ENCODE peak calls at places on chromosomes 2 and 18, in seven cellular contexts. I is kidney epithelial cell, Q is aorta, B is astrocyte of the spinal cord, N is upper lobe of right lung, Z is neural progenitor cell, R is right cardiac atrium. S is an unnamed sample.

GRCh38 chr2:20530520-20530919 is 83.6 kb downstream of the RHOB start:
- DNase-seq in I (no peak), N (no peak), R (no peak), B (no peak), Z (peak; percentile 53), Q (no peak), S (no peak)

GRCh38 chr2:120771556-120772208 is 36.0 kb downstream of the GLI2 start:
- DNase-seq in Q (peak; percentile 88), B (peak; percentile 95), Z (no peak), I (peak; percentile 67), N (peak; percentile 60), R (peak; percentile 86), S (peak; percentile 71)

GRCh38 chr2:29946465-29946864 is 25.1 kb upstream of the ALK start:
- DNase-seq in N (no peak), Q (no peak), R (no peak), I (no peak), B (no peak), Z (no peak), S (no peak)

GRCh38 chr2:27537287-27537686 is 40.6 kb downstream of the GCKR start:
- DNase-seq in Z (no peak), R (no peak), B (no peak), I (no peak), Q (no peak), N (no peak), S (no peak)

GRCh38 chr2:130839011-130839780 is 2.5 kb downstream of the ARHGEF4 start:
- DNase-seq in Q (no peak), B (no peak), N (no peak), R (no peak), I (no peak), Z (no peak), S (no peak)

GRCh38 chr18:79629249-79629558 is 50.4 kb upstream of the CTDP1 start:
- DNase-seq in N (no peak), R (no peak), I (no peak), Q (no peak), B (no peak), Z (no peak), S (no peak)

GRCh38 chr2:111135910-111136297 is 15.2 kb downstream of the BCL2L11 start:
- DNase-seq in N (no peak), B (peak; percentile 90), Q (no peak), I (no peak), Z (peak; percentile 27), R (peak; percentile 66), S (no peak)

GRCh38 chr2:152336854-152337510 is 2.0 kb downstream of the FMNL2 start:
- DNase-seq in N (no peak), I (no peak), Q (no peak), R (peak; percentile 37), B (peak; percentile 75), Z (peak; percentile 56), S (peak; percentile 31)

GRCh38 chr18:43876286-43877082 is 599.2 kb upstream of the SYT4 start:
- DNase-seq in B (no peak), R (no peak), I (no peak), Q (no peak), N (no peak), Z (no peak), S (no peak)

GRCh38 chr18:51361130-51361860 is 163.8 kb upstream of the MEX3C start:
- DNase-seq in B (peak; percentile 22), R (no peak), Z (no peak), Q (no peak), N (no peak), I (peak; percentile 2), S (no peak)

GRCh38 chr2:121790276-121790956 is 35.0 kb downstream of the TSN start:
- DNase-seq in I (peak; percentile 96), N (no peak), Z (no peak), R (no peak), B (peak; percentile 87), Q (no peak), S (peak; percentile 66)

GRCh38 chr2:157364257-157364974 is 38.8 kb upstream of the ERMN start:
- DNase-seq in Z (no peak), I (no peak), N (no peak), Q (no peak), B (no peak), R (no peak), S (no peak)

GRCh38 chr2:73043978-73044832 is 27.3 kb downstream of the SFXN5 start:
- DNase-seq in N (no peak), Q (no peak), Z (no peak), I (no peak), B (peak; percentile 39), R (no peak), S (no peak)

GRCh38 chr2:101558740-101559508 is 84.0 kb upstream of the RFX8 start:
- DNase-seq in Q (no peak), R (no peak), N (no peak), B (peak; percentile 55), I (no peak), Z (no peak), S (no peak)
- H3K4me3 ChIP-seq in Q (no peak overlapping the region), R (no peak overlapping the region), N (no peak overlapping the region), B (no peak overlapping the region), I (no peak overlapping the region), Z (no peak overlapping the region), S (no peak overlapping the region)

DNA sequence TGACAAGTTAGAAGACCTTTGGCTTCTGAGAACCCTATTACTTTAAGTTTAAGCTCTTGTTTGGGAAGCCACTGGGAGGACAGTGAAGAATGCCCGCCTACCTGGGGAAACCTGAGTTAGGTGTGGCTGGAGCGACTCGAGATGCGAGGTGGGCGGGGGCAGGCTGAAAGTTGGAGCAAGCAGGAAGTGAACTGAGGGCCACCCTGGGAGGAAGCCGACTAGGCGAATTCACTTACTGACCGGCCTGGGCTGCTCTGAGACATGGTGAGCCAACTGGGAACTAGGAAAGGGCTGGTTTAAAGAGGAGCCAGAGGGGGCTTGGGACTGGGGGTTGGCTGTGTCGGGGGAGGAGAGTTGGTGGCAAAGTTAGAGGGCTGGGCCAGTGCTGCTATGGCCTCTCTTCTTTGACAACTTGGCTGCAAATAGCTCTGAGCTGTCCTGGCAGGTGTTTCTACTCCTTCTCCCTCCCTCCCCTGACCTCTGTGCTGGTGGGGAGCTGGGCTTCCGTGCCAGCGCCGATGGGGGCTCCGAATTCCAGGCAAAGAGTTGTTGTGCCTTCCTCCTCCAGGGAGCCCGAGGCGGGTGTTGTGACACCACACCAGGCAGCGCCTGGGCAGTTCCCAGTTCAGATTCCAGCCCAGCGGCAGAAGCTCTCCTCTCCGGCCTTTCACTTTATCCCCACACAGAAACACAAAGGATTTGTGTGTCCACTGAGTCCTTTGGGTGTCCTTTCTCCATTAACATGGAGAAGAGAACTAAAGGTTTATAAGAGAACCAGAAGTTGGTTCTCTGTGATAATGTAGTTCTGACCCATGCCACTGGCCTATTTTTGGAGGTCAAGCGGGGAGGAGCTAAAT is at the start of gene VAMP8:
- DNase-seq in N (peak; percentile 92), I (peak; percentile 16), Z (peak; percentile 31), R (peak; percentile 73), Q (no peak), B (no peak), S (no peak)
- H3K4me3 ChIP-seq in N (peak within 1 kb of the TSS; percentile 69), I (peak within 1 kb of the TSS; percentile 51), Z (peak within 1 kb of the TSS; percentile 35), R (no peak within 1 kb of the TSS), Q (no peak within 1 kb of the TSS), B (no peak within 1 kb of the TSS), S (no peak within 1 kb of the TSS)

GRCh38 chr2:206212673-206213513 is 53.2 kb downstream of the EEF1B2 start:
- DNase-seq in R (no peak), I (no peak), B (peak; percentile 51), Z (no peak), N (no peak), Q (no peak), S (no peak)
- H3K4me3 ChIP-seq in R (peak overlapping the region; percentile 39), I (peak overlapping the region; percentile 13), B (peak overlapping the region; percentile 41), Z (peak overlapping the region; percentile 21), N (no peak overlapping the region), Q (no peak overlapping the region), S (peak overlapping the region; percentile 51)

GRCh38 chr2:100820346-100821254 is 661 bp downstream of the NPAS2 start:
- DNase-seq in N (peak; percentile 65), I (no peak), Z (peak; percentile 39), Q (peak; percentile 74), B (no peak), R (peak; percentile 71), S (no peak)

GRCh38 chr2:100818003-100818605 is 1.8 kb upstream of the NPAS2 start:
- DNase-seq in N (no peak), R (no peak), I (no peak), Q (no peak), B (peak; percentile 61), Z (no peak), S (no peak)

GRCh38 chr2:100818606-100819364 is 1.2 kb upstream of the NPAS2 start:
- DNase-seq in B (peak; percentile 79), Q (peak; percentile 90), I (no peak), N (peak; percentile 80), R (peak; percentile 81), Z (peak; percentile 83), S (no peak)

GRCh38 chr2:100821255-100821912 is 1.4 kb downstream of the NPAS2 start:
- DNase-seq in R (no peak), Z (peak; percentile 29), B (peak; percentile 32), Q (no peak), N (no peak), I (no peak), S (no peak)

DNA sequence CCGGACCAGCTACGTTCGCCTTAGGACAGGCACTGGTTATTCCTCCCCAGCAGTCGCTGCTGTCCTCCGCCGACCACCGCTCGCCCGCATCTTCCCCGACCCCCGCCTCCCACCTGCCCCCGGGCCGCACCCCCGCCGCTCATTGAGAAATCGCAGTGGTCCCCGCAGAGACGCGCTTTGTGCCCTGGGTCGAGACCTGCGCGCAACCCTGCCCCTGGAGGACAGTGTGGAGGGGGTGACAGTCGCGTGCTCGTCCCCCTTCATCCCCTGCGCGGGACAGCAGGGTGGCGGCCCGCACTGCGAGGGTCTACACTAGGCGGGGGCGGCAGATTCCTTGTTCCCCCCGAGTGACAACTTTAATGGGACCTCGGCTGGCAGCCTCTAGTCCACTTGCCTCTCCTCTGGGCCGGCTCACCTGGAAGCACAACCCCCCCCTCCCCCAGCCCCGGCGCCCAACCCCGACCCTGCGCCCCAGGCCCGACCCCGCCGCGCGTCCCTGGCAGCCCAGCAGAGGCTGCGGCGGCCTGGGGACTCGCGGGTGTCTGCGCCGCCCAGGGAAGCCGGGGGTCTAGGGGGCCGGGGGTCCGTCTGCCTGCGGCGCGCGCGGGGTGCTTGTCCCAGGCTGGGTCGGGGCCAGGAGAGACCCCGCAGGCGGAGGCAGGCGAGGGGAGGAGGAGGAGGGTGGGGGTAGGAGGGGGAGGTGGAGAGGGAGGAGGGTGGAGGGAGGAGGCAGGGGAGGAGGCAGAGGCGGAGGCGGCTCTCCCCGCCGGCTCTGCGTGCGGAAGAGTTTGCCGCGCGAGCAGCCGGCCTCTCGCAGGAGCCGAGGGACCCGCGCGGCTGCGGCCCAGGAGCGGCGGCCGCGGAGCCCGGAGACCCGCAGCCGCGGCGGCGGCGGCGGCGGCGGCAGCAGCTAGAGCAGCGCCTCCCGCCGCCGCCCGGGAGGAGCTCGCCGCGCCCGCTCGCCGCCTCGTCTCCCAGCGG is at the start of gene NPAS2:
- DNase-seq in Q (peak; percentile 81), R (peak; percentile 80), B (peak; percentile 43), I (no peak), Z (peak; percentile 82), N (peak; percentile 67), S (no peak)
- H3K4me3 ChIP-seq in Q (peak within 1 kb of the TSS; percentile 86), R (peak within 1 kb of the TSS; percentile 97), B (peak within 1 kb of the TSS; percentile 79), I (peak within 1 kb of the TSS; percentile 81), Z (peak within 1 kb of the TSS; percentile 63), N (peak within 1 kb of the TSS; percentile 64), S (peak within 1 kb of the TSS; percentile 69)